ENCODE peak calls at places on chromosomes 6 and 20, in six cellular contexts. Z is astrocyte of the spinal cord, Q is stomach, J is BE2C, E is epithelial cell of esophagus, K is brain microvascular endothelial cell. T is an unnamed sample.
A peak's percentile ranks its signal among the peaks of the same experiment; 100 is the strongest.

GRCh38 chr6:46058951-46059350 is 43.3 kb upstream of the CLIC5 start:
- DNase-seq in Z (no peak), Q (no peak), J (no peak), E (no peak), K (no peak), T (no peak)

GRCh38 chr6:44672086-44672485 is 284.6 kb downstream of the CDC5L start:
- DNase-seq in Z (no peak), Q (no peak), J (no peak), E (no peak), K (no peak), T (no peak)

GRCh38 chr20:53304146-53304545 is 289.5 kb downstream of the ZNF217 start:
- DNase-seq in Z (no peak), Q (no peak), J (no peak), E (no peak), K (no peak), T (no peak)

GRCh38 chr6:30323806-30324205 is 2.9 kb upstream of the TRIM39 start:
- DNase-seq in Z (no peak), Q (no peak), J (no peak), E (peak; percentile 48), K (no peak), T (no peak)

GRCh38 chr6:110543106-110543505 is 66.7 kb upstream of the SLC22A16 start:
- DNase-seq in Z (no peak), Q (peak; percentile 58), J (peak; percentile 53), E (peak; percentile 85), K (no peak), T (no peak)

GRCh38 chr6:170446841-170447560 is 106.1 kb downstream of the PSMB1 start:
- DNase-seq in Z (no peak), Q (no peak), J (no peak), E (no peak), K (no peak), T (no peak)

GRCh38 chr6:110561708-110562107 is 85.3 kb upstream of the SLC22A16 start:
- DNase-seq in Z (no peak), Q (no peak), J (no peak), E (no peak), K (no peak), T (no peak)

GRCh38 chr6:13666194-13667105 is 45.2 kb downstream of the RANBP9 start:
- DNase-seq in Z (no peak), Q (no peak), J (no peak), E (peak; percentile 84), K (no peak), T (no peak)

GRCh38 chr20:45934046-45934586 is 367 bp upstream of the PCIF1 start:
- DNase-seq in Z (peak; percentile 65), Q (peak; percentile 50), J (peak; percentile 82), E (no peak), K (no peak), T (no peak)

GRCh38 chr6:142732790-142733189 is 212.2 kb downstream of the HIVEP2 start:
- DNase-seq in Z (no peak), Q (no peak), J (no peak), E (peak; percentile 15), K (no peak), T (no peak)

GRCh38 chr6:33830635-33831240 is 26.9 kb upstream of the MLN start:
- DNase-seq in Z (no peak), Q (no peak), J (no peak), E (no peak), K (no peak), T (no peak)

GRCh38 chr6:54053893-54054391 is 57.3 kb upstream of the MLIP start:
- DNase-seq in Z (peak; percentile 90), Q (no peak), J (no peak), E (peak; percentile 97), K (peak; percentile 90), T (peak; percentile 60)

GRCh38 chr6:6612308-6612707 is 23.8 kb downstream of the LY86 start:
- DNase-seq in Z (no peak), Q (no peak), J (no peak), E (no peak), K (no peak), T (no peak)

GRCh38 chr6:4889701-4890100 is 113.5 kb downstream of the CDYL start:
- DNase-seq in Z (no peak), Q (no peak), J (peak; percentile 75), E (no peak), K (no peak), T (no peak)

GRCh38 chr20:5888051-5888450 is 62.3 kb downstream of the TRMT6 start:
- DNase-seq in Z (no peak), Q (no peak), J (no peak), E (no peak), K (no peak), T (no peak)

GRCh38 chr6:155066371-155066770 is 71.3 kb downstream of the TIAM2 start:
- DNase-seq in Z (no peak), Q (no peak), J (no peak), E (no peak), K (no peak), T (no peak)

GRCh38 chr6:152078804-152079203 is 271.3 kb downstream of the ESR1 start:
- DNase-seq in Z (no peak), Q (no peak), J (no peak), E (no peak), K (no peak), T (no peak)

GRCh38 chr6:130132286-130132701 is 90.5 kb downstream of the SAMD3 start:
- DNase-seq in Z (no peak), Q (no peak), J (no peak), E (no peak), K (no peak), T (no peak)

GRCh38 chr6:30841644-30842504 is 42.4 kb upstream of the DDR1 start:
- DNase-seq in Z (no peak), Q (peak; percentile 46), J (no peak), E (no peak), K (no peak), T (no peak)

GRCh38 chr6:128327890-128328289 is 192.5 kb downstream of the PTPRK start:
- DNase-seq in Z (no peak), Q (no peak), J (peak; percentile 25), E (peak; percentile 46), K (no peak), T (no peak)

GRCh38 chr6:39062014-39062740 is 13.6 kb downstream of the GLP1R start:
- DNase-seq in Z (no peak), Q (no peak), J (no peak), E (no peak), K (no peak), T (no peak)

GRCh38 chr6:37643851-37644672 is 53.6 kb downstream of the MDGA1 start:
- DNase-seq in Z (no peak), Q (no peak), J (no peak), E (no peak), K (no peak), T (no peak)

GRCh38 chr20:8489094-8489883 is 357.2 kb downstream of the PLCB1 start:
- DNase-seq in Z (no peak), Q (no peak), J (no peak), E (no peak), K (no peak), T (no peak)

GRCh38 chr6:46808806-46809205 is 15.6 kb downstream of the MEP1A start:
- DNase-seq in Z (no peak), Q (no peak), J (no peak), E (no peak), K (no peak), T (no peak)

GRCh38 chr6:7532232-7532631 is 9.2 kb upstream of the DSP start:
- DNase-seq in Z (no peak), Q (peak; percentile 81), J (no peak), E (peak; percentile 97), K (no peak), T (no peak)

GRCh38 chr6:99282479-99283062 is 66.9 kb downstream of the FAXC start:
- DNase-seq in Z (peak; percentile 39), Q (no peak), J (no peak), E (peak; percentile 33), K (no peak), T (no peak)

GRCh38 chr6:51398064-51398740 is 579.5 kb downstream of the TFAP2B start:
- DNase-seq in Z (no peak), Q (no peak), J (peak; percentile 22), E (peak; percentile 80), K (no peak), T (no peak)

GRCh38 chr20:50450961-50451752 is 59.0 kb upstream of the PTPN1 start:
- DNase-seq in Z (peak; percentile 81), Q (peak; percentile 48), J (no peak), E (no peak), K (peak; percentile 63), T (no peak)

GRCh38 chr20:4922186-4922585 is 79.1 kb downstream of the SLC23A2 start:
- DNase-seq in Z (no peak), Q (no peak), J (no peak), E (no peak), K (no peak), T (no peak)

GRCh38 chr20:20664795-20665194 is 47.6 kb downstream of the RALGAPA2 start:
- DNase-seq in Z (peak; percentile 16), Q (no peak), J (peak; percentile 25), E (peak; percentile 45), K (peak; percentile 14), T (no peak)

GRCh38 chr6:147204060-147204785 is at the start of gene STXBP5:
- DNase-seq in Z (peak; percentile 57), Q (peak; percentile 66), J (peak; percentile 47), E (peak; percentile 56), K (no peak), T (no peak)

DNA sequence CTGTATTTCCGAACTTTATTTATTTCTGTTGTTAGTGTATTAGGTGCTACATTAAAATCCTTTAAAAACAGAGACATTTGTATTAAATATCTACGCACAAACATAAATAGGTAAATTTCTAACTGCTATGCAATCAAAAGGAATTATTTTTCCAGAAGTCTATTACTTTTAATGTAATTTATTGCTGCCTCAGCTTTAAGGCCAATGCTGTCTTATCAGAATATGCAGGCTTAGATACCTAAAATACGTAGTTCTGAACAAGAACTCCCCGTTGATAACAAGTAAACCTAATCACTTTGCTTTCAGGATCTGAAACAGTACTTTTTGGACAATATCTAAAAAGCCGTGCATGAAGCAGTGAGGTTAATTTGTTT is 33.3 kb upstream of the TCF21 start:
- DNase-seq in Z (peak; percentile 51), Q (no peak), J (no peak), E (no peak), K (no peak), T (no peak)
- H3K4me3 ChIP-seq in Z (no peak overlapping the region), Q (no peak overlapping the region), J (no peak overlapping the region), E (no peak overlapping the region), K (no peak overlapping the region), T (no peak overlapping the region)

GRCh38 chr20:10131612-10132345 is 86.9 kb upstream of the SNAP25 start:
- DNase-seq in Z (peak; percentile 77), Q (peak; percentile 72), J (peak; percentile 83), E (peak; percentile 27), K (peak; percentile 55), T (no peak)
- TF ChIP-seq CTCF in Z (no peak), Q (no peak), J (peak; percentile 13), E (no peak), K (no peak), T (no peak)

GRCh38 chr20:36645353-36645752 is 643 bp downstream of the SLA2 start:
- DNase-seq in Z (no peak), Q (no peak), J (no peak), E (no peak), K (no peak), T (no peak)
- H3K4me3 ChIP-seq in Z (no peak overlapping the region), Q (peak overlapping the region; percentile 20), J (no peak overlapping the region), E (no peak overlapping the region), K (no peak overlapping the region), T (no peak overlapping the region)

DNA sequence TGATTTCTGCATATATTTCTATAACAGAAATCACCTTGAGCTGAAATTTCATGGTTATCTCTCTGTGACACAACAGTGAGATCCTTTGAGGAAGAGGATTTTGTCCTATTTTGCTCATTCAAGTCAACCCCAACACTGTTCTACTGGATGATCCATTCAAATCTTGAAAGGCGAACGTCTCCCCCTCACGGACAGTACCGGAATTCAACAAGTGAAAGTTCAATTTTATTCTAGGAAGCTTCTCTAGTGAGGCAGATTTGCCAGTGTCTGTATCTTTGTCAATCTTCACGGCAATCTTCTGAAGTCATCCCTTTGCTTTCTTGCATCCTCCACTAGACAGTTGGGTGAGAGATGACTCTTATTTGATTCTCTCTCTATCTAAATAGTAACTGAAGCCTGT is 91.7 kb upstream of the PDE7B start:
- DNase-seq in Z (peak; percentile 35), Q (no peak), J (no peak), E (peak; percentile 24), K (peak; percentile 20), T (no peak)
- TF ChIP-seq CTCF in Z (peak; percentile 37), Q (no peak), J (no peak), E (peak; percentile 13), K (peak; percentile 16), T (peak; percentile 6)

T was measured in kidney epithelial cell.